ENCODE peak calls at places on chromosomes 5 and 9, in ten cellular contexts. One of them, this sample, is unnamed.

GRCh38 chr9:22108581-22109370 is 99.7 kb upstream of the CDKN2B start:
- DNase-seq in sigmoid colon: no peak
- DNase-seq in SK-N-SH: no peak
- DNase-seq in transverse colon: no peak
- DNase-seq in stomach: no peak
- DNase-seq in suprapubic skin: no peak
- DNase-seq in H1: no peak
- DNase-seq in GM12878: no peak
- DNase-seq in upper lobe of left lung: no peak
- DNase-seq in HepG2: no peak
- DNase-seq in this sample: no peak

GRCh38 chr5:61290815-61291214 is 41.2 kb upstream of the ZSWIM6 start:
- DNase-seq in sigmoid colon: peak; percentile 73
- DNase-seq in SK-N-SH: no peak
- DNase-seq in transverse colon: peak; percentile 72
- DNase-seq in stomach: no peak
- DNase-seq in suprapubic skin: no peak
- DNase-seq in H1: no peak
- DNase-seq in GM12878: no peak
- DNase-seq in upper lobe of left lung: no peak
- DNase-seq in HepG2: peak; percentile 13
- DNase-seq in this sample: no peak

GRCh38 chr5:61941637-61942036 is 364.4 kb upstream of the KIF2A start:
- DNase-seq in sigmoid colon: no peak
- DNase-seq in SK-N-SH: no peak
- DNase-seq in transverse colon: no peak
- DNase-seq in stomach: no peak
- DNase-seq in suprapubic skin: no peak
- DNase-seq in H1: no peak
- DNase-seq in GM12878: no peak
- DNase-seq in upper lobe of left lung: no peak
- DNase-seq in HepG2: no peak
- DNase-seq in this sample: no peak

GRCh38 chr9:31916591-31917223 is 467.7 kb upstream of the ACO1 start:
- DNase-seq in sigmoid colon: no peak
- DNase-seq in SK-N-SH: no peak
- DNase-seq in transverse colon: no peak
- DNase-seq in stomach: no peak
- DNase-seq in suprapubic skin: no peak
- DNase-seq in H1: no peak
- DNase-seq in GM12878: no peak
- DNase-seq in upper lobe of left lung: no peak
- DNase-seq in HepG2: peak; percentile 11
- DNase-seq in this sample: no peak

GRCh38 chr9:119284118-119284517 is 85.1 kb downstream of the BRINP1 start:
- DNase-seq in sigmoid colon: no peak
- DNase-seq in SK-N-SH: peak; percentile 28
- DNase-seq in transverse colon: no peak
- DNase-seq in stomach: no peak
- DNase-seq in suprapubic skin: no peak
- DNase-seq in H1: no peak
- DNase-seq in GM12878: no peak
- DNase-seq in upper lobe of left lung: no peak
- DNase-seq in HepG2: peak; percentile 6
- DNase-seq in this sample: no peak

GRCh38 chr5:33852327-33852726 is 39.5 kb downstream of the ADAMTS12 start:
- DNase-seq in sigmoid colon: no peak
- DNase-seq in SK-N-SH: no peak
- DNase-seq in transverse colon: no peak
- DNase-seq in stomach: no peak
- DNase-seq in suprapubic skin: no peak
- DNase-seq in H1: no peak
- DNase-seq in GM12878: no peak
- DNase-seq in upper lobe of left lung: no peak
- DNase-seq in HepG2: no peak
- DNase-seq in this sample: no peak

GRCh38 chr9:103514767-103515166 is 519.6 kb downstream of the CYLC2 start:
- DNase-seq in sigmoid colon: no peak
- DNase-seq in SK-N-SH: no peak
- DNase-seq in transverse colon: no peak
- DNase-seq in stomach: no peak
- DNase-seq in suprapubic skin: no peak
- DNase-seq in H1: no peak
- DNase-seq in GM12878: no peak
- DNase-seq in upper lobe of left lung: peak; percentile 22
- DNase-seq in HepG2: no peak
- DNase-seq in this sample: no peak

GRCh38 chr9:72952914-72953313 is at the start of gene ALDH1A1:
- DNase-seq in sigmoid colon: no peak
- DNase-seq in SK-N-SH: no peak
- DNase-seq in transverse colon: peak; percentile 64
- DNase-seq in stomach: peak; percentile 70
- DNase-seq in suprapubic skin: no peak
- DNase-seq in H1: no peak
- DNase-seq in GM12878: no peak
- DNase-seq in upper lobe of left lung: no peak
- DNase-seq in HepG2: peak; percentile 68
- DNase-seq in this sample: no peak

GRCh38 chr9:114132550-114132918 is 22.8 kb upstream of the COL27A1 start:
- DNase-seq in sigmoid colon: no peak
- DNase-seq in SK-N-SH: no peak
- DNase-seq in transverse colon: no peak
- DNase-seq in stomach: no peak
- DNase-seq in suprapubic skin: no peak
- DNase-seq in H1: no peak
- DNase-seq in GM12878: no peak
- DNase-seq in upper lobe of left lung: no peak
- DNase-seq in HepG2: no peak
- DNase-seq in this sample: no peak
- H3K4me1 ChIP-seq in sigmoid colon: no peaks in the 10 kb centered on the region
- H3K4me1 ChIP-seq in SK-N-SH: no peaks in the 10 kb centered on the region
- H3K4me1 ChIP-seq in transverse colon: no peaks in the 10 kb centered on the region
- H3K4me1 ChIP-seq in stomach: no peaks in the 10 kb centered on the region
- H3K4me1 ChIP-seq in suprapubic skin: no peaks in the 10 kb centered on the region
- H3K4me1 ChIP-seq in H1: peaks cover 2% of the 10 kb centered on the region
- H3K4me1 ChIP-seq in GM12878: no peaks in the 10 kb centered on the region
- H3K4me1 ChIP-seq in upper lobe of left lung: no peaks in the 10 kb centered on the region
- H3K4me1 ChIP-seq in HepG2: peaks cover 63% of the 10 kb centered on the region
- H3K4me1 ChIP-seq in this sample: peaks cover 17% of the 10 kb centered on the region

GRCh38 chr9:137435980-137436760 is 5.0 kb downstream of the ENTPD8 start:
- DNase-seq in sigmoid colon: peak; percentile 88
- DNase-seq in SK-N-SH: peak; percentile 65
- DNase-seq in transverse colon: peak; percentile 86
- DNase-seq in stomach: peak; percentile 96
- DNase-seq in suprapubic skin: peak; percentile 83
- DNase-seq in H1: no peak
- DNase-seq in GM12878: no peak
- DNase-seq in upper lobe of left lung: peak; percentile 90
- DNase-seq in HepG2: peak; percentile 62
- DNase-seq in this sample: no peak
- TF ChIP-seq POLR2AphosphoS5 in sigmoid colon: no peak
- TF ChIP-seq POLR2AphosphoS5 in SK-N-SH: no peak
- TF ChIP-seq POLR2AphosphoS5 in transverse colon: peak; percentile 67
- TF ChIP-seq POLR2AphosphoS5 in stomach: no peak
- TF ChIP-seq POLR2AphosphoS5 in suprapubic skin: no peak
- TF ChIP-seq POLR2AphosphoS5 in H1: no peak
- TF ChIP-seq POLR2AphosphoS5 in GM12878: no peak
- TF ChIP-seq POLR2AphosphoS5 in upper lobe of left lung: no peak
- TF ChIP-seq POLR2AphosphoS5 in HepG2: no peak
- TF ChIP-seq POLR2AphosphoS5 in this sample: no peak

DNA sequence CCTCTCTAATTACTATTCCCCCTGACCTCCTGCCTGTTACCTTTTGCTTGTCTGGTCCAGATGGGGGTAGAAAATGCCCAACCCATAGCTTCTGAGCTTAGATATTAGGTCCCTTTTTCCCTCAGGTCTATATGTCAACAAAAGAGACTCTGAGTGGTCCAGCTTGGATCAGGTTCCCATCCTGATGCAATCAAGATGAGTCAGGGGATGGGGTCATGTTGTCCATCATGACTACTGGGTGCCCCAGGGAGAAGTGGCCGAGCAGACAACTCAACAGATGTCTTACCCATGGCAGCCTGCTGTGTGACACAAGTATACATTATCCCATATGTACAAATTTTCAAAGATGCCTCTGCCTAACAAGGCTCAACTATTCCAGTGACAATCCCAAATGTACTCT is 9.1 kb upstream of the ANKH start:
- DNase-seq in sigmoid colon: no peak
- DNase-seq in SK-N-SH: no peak
- DNase-seq in transverse colon: no peak
- DNase-seq in stomach: no peak
- DNase-seq in suprapubic skin: no peak
- DNase-seq in H1: no peak
- DNase-seq in GM12878: no peak
- DNase-seq in upper lobe of left lung: no peak
- DNase-seq in HepG2: peak; percentile 69
- DNase-seq in this sample: no peak
- TF ChIP-seq EP300 in sigmoid colon: no peak
- TF ChIP-seq EP300 in SK-N-SH: no peak
- TF ChIP-seq EP300 in transverse colon: no peak
- TF ChIP-seq EP300 in stomach: no peak
- TF ChIP-seq EP300 in suprapubic skin: no peak
- TF ChIP-seq EP300 in H1: no peak
- TF ChIP-seq EP300 in GM12878: no peak
- TF ChIP-seq EP300 in upper lobe of left lung: no peak
- TF ChIP-seq EP300 in HepG2: peak; percentile 23
- TF ChIP-seq EP300 in this sample: no peak

GRCh38 chr5:76526950-76527349 is 96.3 kb downstream of the F2RL2 start:
- DNase-seq in sigmoid colon: no peak
- DNase-seq in SK-N-SH: peak; percentile 70
- DNase-seq in transverse colon: no peak
- DNase-seq in stomach: no peak
- DNase-seq in suprapubic skin: no peak
- DNase-seq in H1: no peak
- DNase-seq in GM12878: no peak
- DNase-seq in upper lobe of left lung: no peak
- DNase-seq in HepG2: no peak
- DNase-seq in this sample: no peak

GRCh38 chr5:76527685-76528161 is 95.5 kb downstream of the F2RL2 start:
- DNase-seq in sigmoid colon: no peak
- DNase-seq in SK-N-SH: no peak
- DNase-seq in transverse colon: no peak
- DNase-seq in stomach: no peak
- DNase-seq in suprapubic skin: no peak
- DNase-seq in H1: no peak
- DNase-seq in GM12878: no peak
- DNase-seq in upper lobe of left lung: no peak
- DNase-seq in HepG2: peak; percentile 27
- DNase-seq in this sample: no peak

GRCh38 chr5:76532061-76532460 is 91.1 kb downstream of the F2RL2 start:
- DNase-seq in sigmoid colon: no peak
- DNase-seq in SK-N-SH: no peak
- DNase-seq in transverse colon: no peak
- DNase-seq in stomach: no peak
- DNase-seq in suprapubic skin: no peak
- DNase-seq in H1: no peak
- DNase-seq in GM12878: no peak
- DNase-seq in upper lobe of left lung: no peak
- DNase-seq in HepG2: no peak
- DNase-seq in this sample: no peak

GRCh38 chr5:76529464-76530344 is 93.5 kb downstream of the F2RL2 start:
- DNase-seq in sigmoid colon: no peak
- DNase-seq in SK-N-SH: no peak
- DNase-seq in transverse colon: no peak
- DNase-seq in stomach: no peak
- DNase-seq in suprapubic skin: no peak
- DNase-seq in H1: no peak
- DNase-seq in GM12878: no peak
- DNase-seq in upper lobe of left lung: no peak
- DNase-seq in HepG2: peak; percentile 18
- DNase-seq in this sample: no peak

GRCh38 chr5:76528547-76529334 is 94.5 kb downstream of the F2RL2 start:
- DNase-seq in sigmoid colon: no peak
- DNase-seq in SK-N-SH: no peak
- DNase-seq in transverse colon: no peak
- DNase-seq in stomach: no peak
- DNase-seq in suprapubic skin: no peak
- DNase-seq in H1: no peak
- DNase-seq in GM12878: no peak
- DNase-seq in upper lobe of left lung: no peak
- DNase-seq in HepG2: no peak
- DNase-seq in this sample: no peak
- H3K4me1 ChIP-seq in sigmoid colon: no peaks in the 10 kb centered on the region
- H3K4me1 ChIP-seq in SK-N-SH: peaks cover 35% of the 10 kb centered on the region
- H3K4me1 ChIP-seq in transverse colon: no peaks in the 10 kb centered on the region
- H3K4me1 ChIP-seq in stomach: peaks cover 17% of the 10 kb centered on the region
- H3K4me1 ChIP-seq in suprapubic skin: peaks cover 16% of the 10 kb centered on the region
- H3K4me1 ChIP-seq in H1: peaks cover 10% of the 10 kb centered on the region
- H3K4me1 ChIP-seq in GM12878: no peaks in the 10 kb centered on the region
- H3K4me1 ChIP-seq in upper lobe of left lung: no peaks in the 10 kb centered on the region
- H3K4me1 ChIP-seq in HepG2: peaks cover 38% of the 10 kb centered on the region
- H3K4me1 ChIP-seq in this sample: no peaks in the 10 kb centered on the region

DNA sequence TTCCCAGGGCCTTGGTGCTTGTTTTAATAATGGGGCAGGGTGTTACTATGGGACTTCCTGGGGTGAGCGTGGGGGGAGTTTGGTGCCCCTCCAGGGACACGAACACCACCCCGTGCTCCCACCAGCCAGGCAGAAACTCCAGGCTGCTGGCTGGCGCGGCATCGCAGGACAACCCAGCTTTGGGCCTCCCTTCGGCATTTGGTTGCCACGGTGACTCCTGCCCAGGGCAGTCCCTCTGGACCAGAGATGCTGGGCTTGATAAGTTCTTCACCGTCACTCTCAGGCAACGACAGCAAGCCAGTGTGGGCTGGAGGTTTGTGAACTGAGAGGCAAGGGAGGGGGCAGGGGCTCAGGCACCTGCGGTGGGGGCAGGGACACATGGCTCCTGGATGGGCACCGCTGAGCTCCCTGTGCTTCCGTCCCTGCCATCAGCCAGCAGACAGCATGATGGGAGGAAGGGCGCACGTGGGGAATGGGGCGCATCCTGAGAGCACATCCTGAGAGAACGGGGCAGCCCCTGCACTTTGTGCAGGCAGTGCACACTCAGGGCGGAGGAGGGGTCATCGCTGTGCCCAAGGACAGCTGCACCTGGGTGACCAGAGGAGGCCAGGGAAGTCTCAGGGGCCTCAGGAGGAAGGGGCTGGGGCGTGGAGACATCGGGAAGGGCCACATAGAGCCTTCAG is 116.4 kb downstream of the RXRA start:
- DNase-seq in sigmoid colon: no peak
- DNase-seq in SK-N-SH: peak; percentile 72
- DNase-seq in transverse colon: no peak
- DNase-seq in stomach: no peak
- DNase-seq in suprapubic skin: no peak
- DNase-seq in H1: no peak
- DNase-seq in GM12878: no peak
- DNase-seq in upper lobe of left lung: peak; percentile 75
- DNase-seq in HepG2: no peak
- DNase-seq in this sample: no peak
- TF ChIP-seq POLR2AphosphoS5 in sigmoid colon: no peak
- TF ChIP-seq POLR2AphosphoS5 in SK-N-SH: no peak
- TF ChIP-seq POLR2AphosphoS5 in transverse colon: no peak
- TF ChIP-seq POLR2AphosphoS5 in stomach: no peak
- TF ChIP-seq POLR2AphosphoS5 in suprapubic skin: no peak
- TF ChIP-seq POLR2AphosphoS5 in H1: no peak
- TF ChIP-seq POLR2AphosphoS5 in GM12878: no peak
- TF ChIP-seq POLR2AphosphoS5 in upper lobe of left lung: no peak
- TF ChIP-seq POLR2AphosphoS5 in HepG2: no peak
- TF ChIP-seq POLR2AphosphoS5 in this sample: no peak

This sample was measured in esophagus muscularis mucosa.